ENCODE peak calls at places on chromosome 13, in five cellular contexts. One of them, this sample, is unnamed.

GRCh38 chr13:22009500-22009899 is 338.6 kb downstream of the FGF9 start:
- DNase-seq in astrocyte of the spinal cord: no peak
- DNase-seq in heart left ventricle: no peak
- DNase-seq in Peyer's patch: no peak
- DNase-seq in tibial artery: no peak
- DNase-seq in this sample: no peak

GRCh38 chr13:30196025-30196424 is 111.3 kb downstream of the KATNAL1 start:
- DNase-seq in astrocyte of the spinal cord: peak
- DNase-seq in heart left ventricle: no peak
- DNase-seq in Peyer's patch: no peak
- DNase-seq in tibial artery: no peak
- DNase-seq in this sample: peak

GRCh38 chr13:95199896-95200295 is 101.4 kb downstream of the ABCC4 start:
- DNase-seq in astrocyte of the spinal cord: no peak
- DNase-seq in heart left ventricle: no peak
- DNase-seq in Peyer's patch: no peak
- DNase-seq in tibial artery: no peak
- DNase-seq in this sample: no peak

GRCh38 chr13:25910243-25910642 is 141.6 kb downstream of the SHISA2 start:
- DNase-seq in astrocyte of the spinal cord: no peak
- DNase-seq in heart left ventricle: no peak
- DNase-seq in Peyer's patch: no peak
- DNase-seq in tibial artery: no peak
- DNase-seq in this sample: no peak

GRCh38 chr13:24834902-24835510 is 71.0 kb downstream of the RNF17 start:
- DNase-seq in astrocyte of the spinal cord: no peak
- DNase-seq in heart left ventricle: no peak
- DNase-seq in Peyer's patch: no peak
- DNase-seq in tibial artery: no peak
- DNase-seq in this sample: no peak

GRCh38 chr13:67829641-67830040 is 599.5 kb upstream of the PCDH9 start:
- DNase-seq in astrocyte of the spinal cord: peak
- DNase-seq in heart left ventricle: no peak
- DNase-seq in Peyer's patch: no peak
- DNase-seq in tibial artery: no peak
- DNase-seq in this sample: no peak

GRCh38 chr13:78701383-78701782 is 42.4 kb upstream of the OBI1 start:
- DNase-seq in astrocyte of the spinal cord: peak
- DNase-seq in heart left ventricle: no peak
- DNase-seq in Peyer's patch: no peak
- DNase-seq in tibial artery: no peak
- DNase-seq in this sample: peak

GRCh38 chr13:45108716-45109706 is 11.3 kb upstream of the GTF2F2 start:
- DNase-seq in astrocyte of the spinal cord: peak
- DNase-seq in heart left ventricle: no peak
- DNase-seq in Peyer's patch: peak
- DNase-seq in tibial artery: no peak
- DNase-seq in this sample: peak

GRCh38 chr13:25911020-25911419 is 140.8 kb downstream of the SHISA2 start:
- DNase-seq in astrocyte of the spinal cord: no peak
- DNase-seq in heart left ventricle: no peak
- DNase-seq in Peyer's patch: no peak
- DNase-seq in tibial artery: no peak
- DNase-seq in this sample: no peak

GRCh38 chr13:29513981-29514719 is 81.3 kb downstream of the SLC7A1 start:
- DNase-seq in astrocyte of the spinal cord: no peak
- DNase-seq in heart left ventricle: no peak
- DNase-seq in Peyer's patch: no peak
- DNase-seq in tibial artery: no peak
- DNase-seq in this sample: no peak

GRCh38 chr13:93116809-93117208 is 109.8 kb upstream of the GPC6 start:
- DNase-seq in astrocyte of the spinal cord: no peak
- DNase-seq in heart left ventricle: no peak
- DNase-seq in Peyer's patch: no peak
- DNase-seq in tibial artery: no peak
- DNase-seq in this sample: peak

GRCh38 chr13:34779171-34779570 is 162.9 kb upstream of the NBEA start:
- DNase-seq in astrocyte of the spinal cord: no peak
- DNase-seq in heart left ventricle: no peak
- DNase-seq in Peyer's patch: no peak
- DNase-seq in tibial artery: no peak
- DNase-seq in this sample: peak

GRCh38 chr13:23794267-23795161 is 94.7 kb downstream of the MIPEP start:
- DNase-seq in astrocyte of the spinal cord: peak
- DNase-seq in heart left ventricle: no peak
- DNase-seq in Peyer's patch: no peak
- DNase-seq in tibial artery: no peak
- DNase-seq in this sample: peak

GRCh38 chr13:93794197-93794885 is 567.7 kb downstream of the GPC6 start:
- DNase-seq in astrocyte of the spinal cord: peak
- DNase-seq in heart left ventricle: no peak
- DNase-seq in Peyer's patch: no peak
- DNase-seq in tibial artery: no peak
- DNase-seq in this sample: no peak

GRCh38 chr13:46753137-46753536 is 43.8 kb downstream of the ESD start:
- DNase-seq in astrocyte of the spinal cord: no peak
- DNase-seq in heart left ventricle: no peak
- DNase-seq in Peyer's patch: no peak
- DNase-seq in tibial artery: no peak
- DNase-seq in this sample: no peak

GRCh38 chr13:46749951-46750350 is 47.0 kb downstream of the ESD start:
- DNase-seq in astrocyte of the spinal cord: peak
- DNase-seq in heart left ventricle: no peak
- DNase-seq in Peyer's patch: no peak
- DNase-seq in tibial artery: no peak
- DNase-seq in this sample: peak

GRCh38 chr13:46754812-46755211 is 42.1 kb downstream of the ESD start:
- DNase-seq in astrocyte of the spinal cord: no peak
- DNase-seq in heart left ventricle: no peak
- DNase-seq in Peyer's patch: no peak
- DNase-seq in tibial artery: no peak
- DNase-seq in this sample: no peak

GRCh38 chr13:46753917-46754316 is 43.0 kb downstream of the ESD start:
- DNase-seq in astrocyte of the spinal cord: no peak
- DNase-seq in heart left ventricle: no peak
- DNase-seq in Peyer's patch: no peak
- DNase-seq in tibial artery: no peak
- DNase-seq in this sample: no peak

DNA sequence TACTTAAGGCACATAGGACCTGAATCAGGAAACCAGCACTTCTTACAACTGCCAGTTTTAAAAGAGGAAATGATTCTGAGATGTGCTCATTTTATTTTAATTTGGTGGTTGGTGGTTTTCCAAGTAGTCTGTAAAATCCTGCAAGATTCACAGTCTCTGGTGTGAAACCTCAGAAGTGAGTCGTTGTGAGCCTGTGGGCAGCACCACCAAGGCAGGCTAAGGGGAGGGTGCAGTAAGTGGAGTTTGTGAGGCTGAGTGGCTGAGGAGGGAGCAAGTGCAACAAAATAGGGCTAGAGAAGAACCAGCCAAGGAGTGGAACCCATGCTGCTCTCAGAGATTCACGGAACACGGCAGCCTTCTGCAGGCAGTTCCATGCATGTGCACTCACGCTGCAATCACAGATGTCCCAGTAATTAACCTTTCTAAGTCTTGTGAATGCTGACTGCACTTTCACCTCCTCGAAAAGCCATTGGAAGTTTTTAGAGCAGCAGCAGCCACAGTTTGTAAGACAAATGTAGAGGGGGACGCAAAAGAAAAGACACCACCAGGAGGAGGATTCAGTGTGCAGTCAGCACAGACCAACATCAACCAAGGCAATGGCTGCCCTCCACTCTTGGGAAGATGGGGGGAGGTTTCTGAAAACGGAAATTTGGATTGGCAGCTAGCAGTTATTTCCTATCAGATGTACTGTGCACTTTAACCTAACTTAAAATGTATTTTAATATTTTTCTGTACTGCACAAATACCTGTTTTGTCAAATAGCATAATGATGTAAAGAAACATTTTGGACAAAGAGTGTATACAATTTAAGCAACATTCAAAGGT is 44.9 kb downstream of the ESD start:
- DNase-seq in astrocyte of the spinal cord: peak
- DNase-seq in heart left ventricle: no peak
- DNase-seq in Peyer's patch: peak
- DNase-seq in tibial artery: no peak
- DNase-seq in this sample: no peak
- H3K4me3 ChIP-seq in astrocyte of the spinal cord: no peak
- H3K4me3 ChIP-seq in heart left ventricle: no peak
- H3K4me3 ChIP-seq in Peyer's patch: no peak
- H3K4me3 ChIP-seq in tibial artery: no peak
- H3K4me3 ChIP-seq in this sample: no peak

DNA sequence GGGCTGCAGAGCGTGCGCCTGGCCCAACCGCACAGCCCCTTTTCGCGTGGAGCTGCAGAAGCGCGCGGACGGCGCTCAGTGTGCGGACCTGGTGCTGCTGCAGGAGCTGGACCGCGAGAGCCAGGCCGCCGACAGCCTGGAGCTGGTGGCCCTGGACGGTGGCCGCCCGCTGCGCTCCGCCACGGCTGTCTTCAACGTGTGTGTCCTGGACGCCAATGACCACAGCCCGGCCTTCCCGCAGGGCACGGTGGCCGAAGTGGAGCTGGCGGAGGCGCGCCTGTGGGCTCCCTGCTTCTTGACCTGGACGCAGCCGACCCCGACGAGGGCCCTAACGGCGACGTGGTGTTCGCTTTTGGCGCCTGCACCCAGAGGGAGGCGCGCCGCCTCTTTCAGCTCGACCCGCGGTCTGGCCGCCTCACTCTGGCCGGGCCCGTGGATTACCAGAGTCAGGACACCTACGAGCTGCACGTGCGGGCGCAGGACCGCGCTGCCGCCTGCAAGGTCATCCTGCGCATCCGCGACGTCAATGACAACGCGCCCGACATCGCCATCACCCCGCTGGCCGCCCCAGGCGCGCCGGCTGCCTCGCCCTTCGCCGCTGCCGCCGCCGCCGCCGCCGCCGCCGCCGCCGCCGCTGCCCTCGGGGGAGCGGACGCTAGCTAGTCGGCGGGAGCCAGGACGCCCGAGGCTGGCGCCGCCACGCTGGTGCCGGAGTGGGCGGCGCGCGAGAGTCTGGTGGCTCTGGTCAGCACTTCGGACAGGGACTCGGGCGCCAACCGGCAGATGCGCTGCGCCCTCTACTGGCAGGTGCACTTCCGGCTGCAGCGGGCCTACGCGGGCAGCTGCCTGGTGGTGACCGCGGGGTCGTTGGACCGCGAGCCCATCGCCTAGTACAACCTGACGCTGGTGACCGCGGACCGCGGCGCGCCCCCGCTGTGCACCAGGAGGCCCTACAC is 172.2 kb downstream of the OLFM4 start:
- DNase-seq in astrocyte of the spinal cord: no peak
- DNase-seq in heart left ventricle: peak
- DNase-seq in Peyer's patch: peak
- DNase-seq in tibial artery: no peak
- DNase-seq in this sample: no peak
- H3K4me3 ChIP-seq in astrocyte of the spinal cord: no peak
- H3K4me3 ChIP-seq in heart left ventricle: no peak
- H3K4me3 ChIP-seq in Peyer's patch: no peak
- H3K4me3 ChIP-seq in tibial artery: no peak
- H3K4me3 ChIP-seq in this sample: no peak

DNA sequence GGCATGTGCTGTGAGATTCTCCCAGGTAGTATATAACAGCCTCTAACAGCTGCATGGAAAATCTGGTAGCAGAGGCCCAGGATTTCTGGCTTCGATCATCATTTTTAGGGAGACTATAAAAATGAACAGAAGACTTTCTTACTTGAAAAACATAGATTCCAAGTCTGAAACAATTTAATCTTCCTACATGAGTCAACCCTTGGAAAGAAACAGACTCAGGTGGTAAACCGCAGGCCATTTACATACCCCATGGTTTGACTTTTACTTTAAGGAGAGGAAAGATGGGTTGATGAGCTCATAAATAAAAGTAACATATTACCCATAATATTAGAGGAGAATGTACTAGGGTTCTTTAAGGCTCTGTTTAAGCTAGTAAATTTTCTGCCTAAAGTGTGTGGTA is 121.6 kb downstream of the CYSLTR2 start:
- DNase-seq in astrocyte of the spinal cord: peak
- DNase-seq in heart left ventricle: no peak
- DNase-seq in Peyer's patch: no peak
- DNase-seq in tibial artery: no peak
- DNase-seq in this sample: no peak
- H3K4me3 ChIP-seq in astrocyte of the spinal cord: no peak
- H3K4me3 ChIP-seq in heart left ventricle: no peak
- H3K4me3 ChIP-seq in Peyer's patch: no peak
- H3K4me3 ChIP-seq in tibial artery: no peak
- H3K4me3 ChIP-seq in this sample: no peak

GRCh38 chr13:82693607-82694006 is 1188.7 kb downstream of the SLITRK1 start:
- DNase-seq in astrocyte of the spinal cord: no peak
- DNase-seq in heart left ventricle: no peak
- DNase-seq in Peyer's patch: no peak
- DNase-seq in tibial artery: no peak
- DNase-seq in this sample: no peak

DNA sequence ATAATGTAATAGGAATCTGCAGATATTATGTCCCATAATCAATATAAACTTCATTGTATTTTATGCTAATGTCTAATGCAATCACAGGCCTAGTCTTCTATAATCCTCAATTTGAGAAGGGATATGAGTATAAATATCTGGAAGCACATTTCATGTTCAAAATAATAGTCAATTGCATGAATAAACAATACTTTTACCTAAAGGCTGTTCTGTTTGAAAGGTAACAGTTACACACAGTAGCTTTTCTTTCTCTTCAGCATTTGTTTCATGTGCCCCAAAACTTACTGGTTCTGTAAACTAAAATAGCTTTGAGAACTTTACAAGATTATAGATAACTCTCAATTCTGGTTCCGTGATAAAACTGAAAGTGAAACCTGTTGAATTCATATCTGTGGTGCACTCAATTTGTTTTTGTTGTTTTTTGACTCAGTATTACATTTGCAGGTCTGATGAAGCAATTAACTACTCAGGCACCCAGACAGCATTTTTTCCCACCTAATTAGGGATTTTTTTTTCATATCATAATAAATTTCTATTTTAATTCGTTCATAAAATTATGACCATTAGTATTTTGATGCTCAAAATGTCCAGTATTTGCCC is 1193.8 kb downstream of the SLITRK1 start:
- DNase-seq in astrocyte of the spinal cord: peak
- DNase-seq in heart left ventricle: no peak
- DNase-seq in Peyer's patch: no peak
- DNase-seq in tibial artery: no peak
- DNase-seq in this sample: peak
- H3K4me3 ChIP-seq in astrocyte of the spinal cord: no peak
- H3K4me3 ChIP-seq in heart left ventricle: peak
- H3K4me3 ChIP-seq in Peyer's patch: peak
- H3K4me3 ChIP-seq in tibial artery: peak
- H3K4me3 ChIP-seq in this sample: peak

DNA sequence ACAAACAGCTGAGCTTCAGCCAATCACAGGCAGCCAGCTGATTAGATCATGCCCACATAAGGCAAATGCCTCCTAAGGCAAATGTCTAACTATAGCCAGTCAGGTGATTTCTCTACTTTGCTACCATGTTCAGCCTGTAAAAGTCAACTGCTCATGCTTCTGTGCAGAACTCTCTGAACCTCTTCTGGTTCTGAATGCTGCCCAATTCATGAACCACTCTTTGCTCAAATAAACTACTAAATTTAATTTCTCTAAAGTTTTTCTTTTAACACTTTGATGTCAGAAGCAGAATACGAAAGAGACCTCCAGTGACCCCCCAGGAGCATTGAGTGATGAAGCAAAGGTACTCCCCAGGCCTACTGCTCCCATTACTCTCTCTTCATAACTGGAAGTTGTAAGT is 240.7 kb upstream of the IPO5 start:
- DNase-seq in astrocyte of the spinal cord: no peak
- DNase-seq in heart left ventricle: no peak
- DNase-seq in Peyer's patch: no peak
- DNase-seq in tibial artery: no peak
- DNase-seq in this sample: no peak
- H3K4me3 ChIP-seq in astrocyte of the spinal cord: no peak
- H3K4me3 ChIP-seq in heart left ventricle: no peak
- H3K4me3 ChIP-seq in Peyer's patch: no peak
- H3K4me3 ChIP-seq in tibial artery: no peak
- H3K4me3 ChIP-seq in this sample: no peak